ENCODE peak calls at places on chromosome 3, in seven cellular contexts. D is left lung, J is fibroblast of villous mesenchyme, Y is foreskin keratinocyte, T is HFFc6, E is A549, M is bronchial epithelial cell. A is an unnamed sample.

GRCh38 chr3:186013312-186013711 is 75.5 kb upstream of the TRA2B start:
- DNase-seq in M (no peak), T (no peak), E (no peak), Y (no peak), D (no peak), J (no peak), A (no peak)

GRCh38 chr3:170424879-170425278 is 6.2 kb downstream of the CLDN11 start:
- DNase-seq in T (no peak), M (no peak), D (no peak), E (no peak), J (no peak), Y (no peak), A (peak)

GRCh38 chr3:78314327-78314726 is 1274.4 kb downstream of the ROBO2 start:
- DNase-seq in T (no peak), J (no peak), D (no peak), E (no peak), Y (no peak), M (no peak), A (no peak)

GRCh38 chr3:66863205-66864135 is 134.6 kb upstream of the KBTBD8 start:
- DNase-seq in E (no peak), M (no peak), D (no peak), T (no peak), J (no peak), Y (no peak), A (no peak)

GRCh38 chr3:185656321-185656840 is 70.3 kb downstream of the SENP2 start:
- DNase-seq in M (peak), J (peak), D (no peak), E (no peak), T (peak), Y (peak), A (peak)

GRCh38 chr3:194322701-194323174 is 28.4 kb downstream of the CPN2 start:
- DNase-seq in M (peak), Y (peak), T (peak), J (peak), D (peak), E (peak), A (no peak)

GRCh38 chr3:15667484-15667883 is 65.9 kb downstream of the BTD start:
- DNase-seq in D (no peak), T (no peak), Y (no peak), M (no peak), E (no peak), J (no peak), A (no peak)

GRCh38 chr3:161104561-161105551 is at the start of gene B3GALNT1:
- DNase-seq in T (no peak), J (peak), Y (peak), M (peak), E (peak), D (peak), A (peak)

GRCh38 chr3:98985406-98985805 is 83.9 kb upstream of the DCBLD2 start:
- DNase-seq in M (peak), D (no peak), T (no peak), Y (no peak), E (no peak), J (peak), A (peak)

GRCh38 chr3:124593442-124593829 is 136.8 kb upstream of the UMPS start:
- DNase-seq in Y (no peak), M (no peak), E (no peak), D (no peak), J (no peak), T (no peak), A (no peak)

GRCh38 chr3:138043266-138044029 is 33.5 kb downstream of the CLDN18 start:
- DNase-seq in M (peak), D (no peak), E (no peak), J (peak), T (peak), Y (peak), A (peak)

GRCh38 chr3:181879926-181880325 is 168.2 kb downstream of the SOX2 start:
- DNase-seq in D (no peak), T (no peak), Y (no peak), M (peak), J (no peak), E (no peak), A (no peak)

GRCh38 chr3:46405301-46406079 is 1.4 kb downstream of the CCR5AS start:
- DNase-seq in T (no peak), E (no peak), J (peak), Y (no peak), D (no peak), M (peak), A (peak)

GRCh38 chr3:45537960-45538640 is 56.5 kb upstream of the LIMD1 start:
- DNase-seq in Y (no peak), T (no peak), D (no peak), E (no peak), M (no peak), J (peak), A (no peak)

GRCh38 chr3:150734795-150735119 is 28.2 kb downstream of the SIAH2 start:
- DNase-seq in J (no peak), D (no peak), M (no peak), E (no peak), T (no peak), Y (no peak), A (no peak)

GRCh38 chr3:98613616-98614015 is 20.2 kb upstream of the CPOX start:
- DNase-seq in D (no peak), M (no peak), Y (no peak), E (no peak), T (no peak), J (peak), A (peak)

GRCh38 chr3:117355566-117355965 is 646.0 kb downstream of the TUSC7 start:
- DNase-seq in J (peak), M (peak), Y (no peak), D (no peak), E (peak), T (no peak), A (peak)
- TF ChIP-seq CTCF in J (peak), M (peak), Y (peak), D (peak), E (peak), T (no peak), A (peak)

GRCh38 chr3:31466866-31467265 is 65.9 kb upstream of the STT3B start:
- DNase-seq in Y (no peak), E (no peak), M (no peak), J (no peak), T (no peak), D (no peak), A (no peak)

GRCh38 chr3:31466016-31466415 is 66.7 kb upstream of the STT3B start:
- DNase-seq in T (peak), M (no peak), J (no peak), E (no peak), D (no peak), Y (no peak), A (peak)

GRCh38 chr3:31456373-31456772 is 76.4 kb upstream of the STT3B start:
- DNase-seq in D (peak), J (no peak), E (no peak), M (no peak), Y (no peak), T (no peak), A (no peak)

GRCh38 chr3:31461441-31461840 is 71.3 kb upstream of the STT3B start:
- DNase-seq in T (no peak), Y (no peak), D (no peak), M (no peak), E (no peak), J (no peak), A (peak)

GRCh38 chr3:31462050-31462569 is 70.6 kb upstream of the STT3B start:
- DNase-seq in M (peak), T (no peak), D (no peak), Y (no peak), E (no peak), J (no peak), A (peak)
- TF ChIP-seq CTCF in M (no peak), T (no peak), D (no peak), Y (no peak), E (no peak), J (no peak), A (no peak)

DNA sequence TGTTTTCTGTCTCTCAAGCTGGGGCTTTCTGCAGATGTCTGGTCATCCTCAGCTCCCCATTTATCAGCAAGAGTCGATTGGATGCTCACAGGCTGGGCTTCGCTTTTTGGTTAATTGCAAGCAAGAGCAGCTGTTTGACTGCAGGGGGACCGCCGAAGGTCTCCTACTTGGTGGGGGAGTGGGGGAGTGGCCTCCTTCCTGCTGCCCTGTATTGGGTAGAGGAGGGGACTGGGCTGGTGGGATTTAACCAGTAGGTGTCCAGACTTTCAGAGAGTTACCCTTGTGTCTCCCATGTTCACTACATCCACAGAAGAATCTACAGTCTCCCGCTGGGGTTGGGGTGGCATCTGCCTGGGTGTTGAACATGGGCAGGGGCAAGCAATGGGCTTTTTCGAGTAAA is 78.7 kb downstream of the PLXNA1 start:
- DNase-seq in T (no peak), D (no peak), Y (no peak), J (no peak), E (no peak), M (no peak), A (no peak)
- TF ChIP-seq CTCF in T (no peak), D (no peak), Y (no peak), J (no peak), E (no peak), M (no peak), A (no peak)

GRCh38 chr3:39251576-39251975 is 28.3 kb downstream of the CX3CR1 start:
- DNase-seq in M (no peak), D (no peak), E (no peak), T (no peak), Y (no peak), J (no peak), A (no peak)

GRCh38 chr3:39255503-39256325 is 24.1 kb downstream of the CX3CR1 start:
- DNase-seq in E (no peak), D (peak), M (no peak), Y (no peak), T (no peak), J (no peak), A (no peak)

GRCh38 chr3:39249453-39250115 is 30.3 kb downstream of the CX3CR1 start:
- DNase-seq in Y (peak), M (peak), D (no peak), J (no peak), E (no peak), T (peak), A (no peak)

GRCh38 chr3:39254806-39255449 is 24.9 kb downstream of the CX3CR1 start:
- DNase-seq in E (no peak), J (peak), Y (peak), T (peak), M (peak), D (no peak), A (peak)

GRCh38 chr3:39250116-39250747 is 29.6 kb downstream of the CX3CR1 start:
- DNase-seq in M (no peak), E (no peak), D (no peak), Y (no peak), J (no peak), T (no peak), A (no peak)
- TF ChIP-seq CTCF in M (no peak), E (no peak), D (no peak), Y (no peak), J (no peak), T (no peak), A (no peak)

DNA sequence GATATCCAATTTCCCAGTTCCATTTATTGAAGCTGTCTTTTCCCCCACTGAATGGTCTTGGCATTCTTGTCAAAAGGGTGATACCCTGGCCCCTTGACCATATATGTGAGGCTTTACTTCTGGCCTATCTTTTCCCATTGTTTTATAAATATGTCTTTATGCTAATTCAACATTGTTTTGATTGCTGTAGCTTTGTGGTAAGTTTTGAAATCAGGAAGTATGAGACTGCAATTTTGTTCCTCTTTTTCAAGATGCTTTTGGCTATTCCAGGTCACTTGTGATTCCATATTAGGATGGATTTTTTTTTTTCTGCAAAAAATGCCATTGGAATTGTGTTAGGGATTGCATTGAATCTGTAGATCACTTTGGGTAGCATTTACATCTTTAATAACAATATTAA is 141.2 kb upstream of the MANF start:
- DNase-seq in Y (no peak), D (no peak), J (no peak), E (no peak), T (no peak), M (no peak), A (no peak)
- TF ChIP-seq CTCF in Y (no peak), D (no peak), J (no peak), E (no peak), T (no peak), M (no peak), A (no peak)

GRCh38 chr3:49939858-49940666 is at the start of gene RBM6:
- DNase-seq in J (peak), D (peak), T (peak), Y (peak), M (peak), E (peak), A (peak)
- TF ChIP-seq CTCF in J (peak), D (no peak), T (peak), Y (no peak), M (no peak), E (no peak), A (no peak)

DNA sequence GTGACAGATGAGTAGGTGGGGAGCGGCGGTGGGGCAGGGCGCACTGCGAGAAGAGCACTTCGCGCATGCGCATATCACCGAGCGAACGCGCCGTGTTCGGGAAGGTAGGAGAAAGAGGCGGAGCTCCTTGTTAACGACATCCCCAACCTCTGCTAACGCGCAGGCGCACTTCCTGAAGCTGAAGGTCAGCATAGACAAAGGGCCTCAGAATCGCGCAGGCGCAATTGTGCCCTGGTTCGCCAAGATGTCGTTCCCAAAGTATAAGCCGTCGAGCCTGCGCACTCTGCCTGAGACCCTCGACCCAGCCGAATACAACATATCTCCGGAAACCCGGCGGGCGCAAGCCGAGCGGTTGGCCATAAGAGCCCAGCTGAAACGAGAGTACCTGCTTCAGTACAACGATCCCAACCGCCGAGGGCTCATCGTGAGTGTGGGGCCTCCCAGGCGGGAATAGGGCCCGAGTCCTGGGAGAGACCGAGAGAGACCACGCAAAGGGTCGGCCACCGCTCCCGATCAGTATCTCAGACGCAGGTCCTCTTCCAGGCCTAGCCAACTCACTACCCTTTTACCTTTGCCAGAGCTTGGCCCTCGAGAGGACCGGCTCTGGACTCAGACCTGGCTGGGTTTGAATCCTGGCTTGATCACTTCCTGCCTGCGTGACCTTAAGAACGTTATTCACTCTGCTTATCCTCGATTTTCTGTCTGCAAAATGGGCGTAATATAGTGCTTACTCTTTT is at the start of gene NDUFB4:
- DNase-seq in Y (peak), E (peak), D (peak), J (peak), T (peak), M (peak), A (peak)
- TF ChIP-seq CTCF in Y (no peak), E (no peak), D (no peak), J (no peak), T (no peak), M (no peak), A (no peak)

DNA sequence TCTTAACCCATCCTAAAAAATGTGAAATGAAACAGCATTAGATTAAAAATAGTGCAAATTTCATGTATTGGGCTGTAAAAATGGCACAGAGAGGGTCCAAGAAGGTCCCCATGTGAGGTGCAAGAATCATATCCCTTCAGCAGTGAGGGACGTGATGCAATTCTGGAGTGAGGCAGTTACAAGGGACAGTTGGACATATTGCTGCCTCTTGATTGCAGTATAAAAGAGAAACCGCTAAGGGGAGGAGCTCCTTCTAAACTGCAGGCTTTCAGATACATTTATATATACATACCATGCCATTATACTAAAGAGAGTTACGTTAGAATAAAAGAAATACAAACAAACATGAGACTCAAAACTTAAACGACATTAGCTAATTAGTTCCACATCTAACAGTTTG is 304.2 kb upstream of the CTNNB1 start:
- DNase-seq in Y (no peak), J (no peak), M (no peak), E (no peak), T (no peak), D (no peak), A (no peak)
- TF ChIP-seq CTCF in Y (no peak), J (no peak), M (no peak), E (no peak), T (no peak), D (no peak), A (no peak)

A was measured in choroid plexus epithelial cell.